ENCODE peak calls at places on chromosomes 7 and 10, in four cellular contexts. One of them, this sample, is unnamed.

GRCh38 chr10:17229016-17229716 is 1.1 kb downstream of the VIM start:
- DNase-seq in T-cell: peak; percentile 60
- DNase-seq in NCI-H1092: no peak
- DNase-seq in fibroblast of mammary gland: peak; percentile 89
- DNase-seq in this sample: peak; percentile 96

GRCh38 chr10:58818889-58819288 is 306.2 kb downstream of the BICC1 start:
- DNase-seq in T-cell: no peak
- DNase-seq in fibroblast of mammary gland: peak; percentile 89
- DNase-seq in NCI-H1092: no peak
- DNase-seq in this sample: peak; percentile 33

GRCh38 chr7:67992287-67992686 is 995.7 kb downstream of the TYW1 start:
- DNase-seq in NCI-H1092: no peak
- DNase-seq in T-cell: no peak
- DNase-seq in fibroblast of mammary gland: no peak
- DNase-seq in this sample: no peak

GRCh38 chr7:140059288-140060242 is 3.2 kb downstream of the PARP12 start:
- DNase-seq in fibroblast of mammary gland: peak; percentile 84
- DNase-seq in NCI-H1092: peak; percentile 14
- DNase-seq in T-cell: no peak
- DNase-seq in this sample: peak; percentile 94

GRCh38 chr10:644076-644942 is 45.2 kb downstream of the DIP2C start:
- DNase-seq in NCI-H1092: no peak
- DNase-seq in fibroblast of mammary gland: no peak
- DNase-seq in T-cell: no peak
- DNase-seq in this sample: no peak

GRCh38 chr7:108609643-108610042 is 40.0 kb downstream of the DNAJB9 start:
- DNase-seq in fibroblast of mammary gland: no peak
- DNase-seq in NCI-H1092: no peak
- DNase-seq in T-cell: no peak
- DNase-seq in this sample: no peak

GRCh38 chr10:58488921-58489320 is 23.8 kb upstream of the BICC1 start:
- DNase-seq in NCI-H1092: no peak
- DNase-seq in T-cell: no peak
- DNase-seq in fibroblast of mammary gland: peak; percentile 87
- DNase-seq in this sample: peak; percentile 64

GRCh38 chr10:131090761-131091661 is 220.5 kb downstream of the TCERG1L start:
- DNase-seq in NCI-H1092: peak; percentile 21
- DNase-seq in fibroblast of mammary gland: no peak
- DNase-seq in T-cell: no peak
- DNase-seq in this sample: no peak

GRCh38 chr10:95552680-95553342 is 8.4 kb downstream of the SORBS1 start:
- DNase-seq in T-cell: no peak
- DNase-seq in NCI-H1092: no peak
- DNase-seq in fibroblast of mammary gland: no peak
- DNase-seq in this sample: peak; percentile 34

GRCh38 chr10:5496261-5497250 is 2.8 kb downstream of the CALML5 start:
- DNase-seq in T-cell: no peak
- DNase-seq in NCI-H1092: no peak
- DNase-seq in fibroblast of mammary gland: no peak
- DNase-seq in this sample: no peak

GRCh38 chr7:34096135-34096775 is 190.9 kb downstream of the BMPER start:
- DNase-seq in fibroblast of mammary gland: peak; percentile 97
- DNase-seq in T-cell: no peak
- DNase-seq in NCI-H1092: no peak
- DNase-seq in this sample: peak; percentile 95

GRCh38 chr7:14934831-14935230 is 32.3 kb upstream of the DGKB start:
- DNase-seq in fibroblast of mammary gland: no peak
- DNase-seq in T-cell: no peak
- DNase-seq in NCI-H1092: peak; percentile 30
- DNase-seq in this sample: no peak